ENCODE peak calls at places on chromosomes 13 and 19, in five cellular contexts. One of them, this sample, is unnamed.

GRCh38 chr13:112968910-112969691 is at the start of gene MCF2L:
- DNase-seq in T47D: peak
- DNase-seq in T-helper 17 cell: peak
- DNase-seq in endothelial cell: no peak
- DNase-seq in activated naive CD8-positive, alpha-beta T cell treated with anti-CD3 and anti-CD28 coated beads, Interleukin-2, amount 50 U/mL, for 24 hours: peak
- DNase-seq in this sample: peak

GRCh38 chr19:36151144-36152051 is 849 bp downstream of the COX7A1 start:
- DNase-seq in endothelial cell: peak
- DNase-seq in activated naive CD8-positive, alpha-beta T cell treated with anti-CD3 and anti-CD28 coated beads, Interleukin-2, amount 50 U/mL, for 24 hours: no peak
- DNase-seq in T-helper 17 cell: no peak
- DNase-seq in T47D: no peak
- DNase-seq in this sample: no peak

GRCh38 chr13:109786457-109787134 is at the start of gene IRS2:
- DNase-seq in activated naive CD8-positive, alpha-beta T cell treated with anti-CD3 and anti-CD28 coated beads, Interleukin-2, amount 50 U/mL, for 24 hours: peak
- DNase-seq in endothelial cell: peak
- DNase-seq in T47D: peak
- DNase-seq in T-helper 17 cell: peak
- DNase-seq in this sample: peak

GRCh38 chr13:42836930-42837329 is 55.5 kb downstream of the FAM216B start:
- DNase-seq in endothelial cell: no peak
- DNase-seq in T-helper 17 cell: no peak
- DNase-seq in T47D: peak
- DNase-seq in activated naive CD8-positive, alpha-beta T cell treated with anti-CD3 and anti-CD28 coated beads, Interleukin-2, amount 50 U/mL, for 24 hours: no peak
- DNase-seq in this sample: no peak

GRCh38 chr19:4730740-4731171 is 7.1 kb upstream of the DPP9 start:
- DNase-seq in endothelial cell: peak
- DNase-seq in T-helper 17 cell: peak
- DNase-seq in T47D: peak
- DNase-seq in activated naive CD8-positive, alpha-beta T cell treated with anti-CD3 and anti-CD28 coated beads, Interleukin-2, amount 50 U/mL, for 24 hours: peak
- DNase-seq in this sample: peak

GRCh38 chr19:51784922-51785690 is 9.9 kb upstream of the FPR3 start:
- DNase-seq in T47D: no peak
- DNase-seq in endothelial cell: no peak
- DNase-seq in activated naive CD8-positive, alpha-beta T cell treated with anti-CD3 and anti-CD28 coated beads, Interleukin-2, amount 50 U/mL, for 24 hours: peak
- DNase-seq in T-helper 17 cell: no peak
- DNase-seq in this sample: peak

GRCh38 chr13:102877285-102877684 is 31.5 kb downstream of the ERCC5 start:
- DNase-seq in endothelial cell: no peak
- DNase-seq in T47D: no peak
- DNase-seq in T-helper 17 cell: no peak
- DNase-seq in activated naive CD8-positive, alpha-beta T cell treated with anti-CD3 and anti-CD28 coated beads, Interleukin-2, amount 50 U/mL, for 24 hours: no peak
- DNase-seq in this sample: no peak

GRCh38 chr13:99303863-99304521 is 3.2 kb downstream of the GPR183 start:
- DNase-seq in T-helper 17 cell: peak
- DNase-seq in endothelial cell: no peak
- DNase-seq in T47D: no peak
- DNase-seq in activated naive CD8-positive, alpha-beta T cell treated with anti-CD3 and anti-CD28 coated beads, Interleukin-2, amount 50 U/mL, for 24 hours: peak
- DNase-seq in this sample: peak

GRCh38 chr13:109393045-109393444 is 393.3 kb downstream of the IRS2 start:
- DNase-seq in T-helper 17 cell: no peak
- DNase-seq in T47D: no peak
- DNase-seq in activated naive CD8-positive, alpha-beta T cell treated with anti-CD3 and anti-CD28 coated beads, Interleukin-2, amount 50 U/mL, for 24 hours: no peak
- DNase-seq in endothelial cell: no peak
- DNase-seq in this sample: no peak

GRCh38 chr13:100633461-100633860 is 41.1 kb downstream of the TMTC4 start:
- DNase-seq in activated naive CD8-positive, alpha-beta T cell treated with anti-CD3 and anti-CD28 coated beads, Interleukin-2, amount 50 U/mL, for 24 hours: no peak
- DNase-seq in T47D: peak
- DNase-seq in endothelial cell: no peak
- DNase-seq in T-helper 17 cell: no peak
- DNase-seq in this sample: no peak

GRCh38 chr13:25575562-25575961 is 203.8 kb downstream of the ATP8A2 start:
- DNase-seq in activated naive CD8-positive, alpha-beta T cell treated with anti-CD3 and anti-CD28 coated beads, Interleukin-2, amount 50 U/mL, for 24 hours: no peak
- DNase-seq in endothelial cell: no peak
- DNase-seq in T47D: no peak
- DNase-seq in T-helper 17 cell: no peak
- DNase-seq in this sample: no peak

GRCh38 chr19:30450101-30450500 is 77.9 kb downstream of the ZNF536 start:
- DNase-seq in endothelial cell: peak
- DNase-seq in activated naive CD8-positive, alpha-beta T cell treated with anti-CD3 and anti-CD28 coated beads, Interleukin-2, amount 50 U/mL, for 24 hours: no peak
- DNase-seq in T47D: no peak
- DNase-seq in T-helper 17 cell: no peak
- DNase-seq in this sample: no peak

GRCh38 chr13:51815848-51816247 is 11.9 kb upstream of the DHRS12 start:
- DNase-seq in T-helper 17 cell: no peak
- DNase-seq in T47D: peak
- DNase-seq in endothelial cell: no peak
- DNase-seq in activated naive CD8-positive, alpha-beta T cell treated with anti-CD3 and anti-CD28 coated beads, Interleukin-2, amount 50 U/mL, for 24 hours: no peak
- DNase-seq in this sample: peak

GRCh38 chr19:57887195-57887941 is 1.5 kb downstream of the ZNF814 start:
- DNase-seq in activated naive CD8-positive, alpha-beta T cell treated with anti-CD3 and anti-CD28 coated beads, Interleukin-2, amount 50 U/mL, for 24 hours: no peak
- DNase-seq in T47D: peak
- DNase-seq in endothelial cell: no peak
- DNase-seq in T-helper 17 cell: no peak
- DNase-seq in this sample: no peak

GRCh38 chr19:19568802-19569756 is 31.0 kb downstream of the CILP2 start:
- DNase-seq in T47D: peak
- DNase-seq in endothelial cell: no peak
- DNase-seq in activated naive CD8-positive, alpha-beta T cell treated with anti-CD3 and anti-CD28 coated beads, Interleukin-2, amount 50 U/mL, for 24 hours: no peak
- DNase-seq in T-helper 17 cell: no peak
- DNase-seq in this sample: no peak

GRCh38 chr13:99979453-99980200 is 2.0 kb upstream of the ZIC2 start:
- DNase-seq in activated naive CD8-positive, alpha-beta T cell treated with anti-CD3 and anti-CD28 coated beads, Interleukin-2, amount 50 U/mL, for 24 hours: no peak
- DNase-seq in T-helper 17 cell: no peak
- DNase-seq in endothelial cell: peak
- DNase-seq in T47D: peak
- DNase-seq in this sample: no peak

GRCh38 chr19:48780684-48781391 is 25.5 kb downstream of the FGF21 start:
- DNase-seq in activated naive CD8-positive, alpha-beta T cell treated with anti-CD3 and anti-CD28 coated beads, Interleukin-2, amount 50 U/mL, for 24 hours: no peak
- DNase-seq in T-helper 17 cell: no peak
- DNase-seq in T47D: no peak
- DNase-seq in endothelial cell: no peak
- DNase-seq in this sample: no peak

GRCh38 chr19:41688687-41689086 is 617 bp upstream of the CEACAM7 start:
- DNase-seq in activated naive CD8-positive, alpha-beta T cell treated with anti-CD3 and anti-CD28 coated beads, Interleukin-2, amount 50 U/mL, for 24 hours: no peak
- DNase-seq in endothelial cell: no peak
- DNase-seq in T47D: no peak
- DNase-seq in T-helper 17 cell: no peak
- DNase-seq in this sample: no peak

GRCh38 chr13:82654851-82655517 is 1227.3 kb downstream of the SLITRK1 start:
- DNase-seq in T-helper 17 cell: no peak
- DNase-seq in endothelial cell: no peak
- DNase-seq in activated naive CD8-positive, alpha-beta T cell treated with anti-CD3 and anti-CD28 coated beads, Interleukin-2, amount 50 U/mL, for 24 hours: no peak
- DNase-seq in T47D: no peak
- DNase-seq in this sample: peak

GRCh38 chr19:36255316-36255715 is 40.4 kb downstream of the ZNF146 start:
- DNase-seq in activated naive CD8-positive, alpha-beta T cell treated with anti-CD3 and anti-CD28 coated beads, Interleukin-2, amount 50 U/mL, for 24 hours: no peak
- DNase-seq in endothelial cell: no peak
- DNase-seq in T-helper 17 cell: no peak
- DNase-seq in T47D: no peak
- DNase-seq in this sample: no peak

GRCh38 chr19:4454952-4455738 is 2.4 kb downstream of the UBXN6 start:
- DNase-seq in T-helper 17 cell: no peak
- DNase-seq in endothelial cell: no peak
- DNase-seq in activated naive CD8-positive, alpha-beta T cell treated with anti-CD3 and anti-CD28 coated beads, Interleukin-2, amount 50 U/mL, for 24 hours: no peak
- DNase-seq in T47D: no peak
- DNase-seq in this sample: no peak

GRCh38 chr13:47396915-47397314 is 500.1 kb upstream of the HTR2A start:
- DNase-seq in endothelial cell: no peak
- DNase-seq in T-helper 17 cell: no peak
- DNase-seq in activated naive CD8-positive, alpha-beta T cell treated with anti-CD3 and anti-CD28 coated beads, Interleukin-2, amount 50 U/mL, for 24 hours: no peak
- DNase-seq in T47D: no peak
- DNase-seq in this sample: no peak

GRCh38 chr13:52034616-52035226 is 10.2 kb downstream of the UTP14C start:
- DNase-seq in activated naive CD8-positive, alpha-beta T cell treated with anti-CD3 and anti-CD28 coated beads, Interleukin-2, amount 50 U/mL, for 24 hours: no peak
- DNase-seq in T47D: no peak
- DNase-seq in endothelial cell: no peak
- DNase-seq in T-helper 17 cell: no peak
- DNase-seq in this sample: no peak

GRCh38 chr13:33169273-33169980 is 116.1 kb downstream of the STARD13 start:
- DNase-seq in activated naive CD8-positive, alpha-beta T cell treated with anti-CD3 and anti-CD28 coated beads, Interleukin-2, amount 50 U/mL, for 24 hours: no peak
- DNase-seq in T47D: no peak
- DNase-seq in endothelial cell: no peak
- DNase-seq in T-helper 17 cell: no peak
- DNase-seq in this sample: no peak

GRCh38 chr19:1001538-1002166 is 1.4 kb downstream of the GRIN3B start:
- DNase-seq in T47D: no peak
- DNase-seq in activated naive CD8-positive, alpha-beta T cell treated with anti-CD3 and anti-CD28 coated beads, Interleukin-2, amount 50 U/mL, for 24 hours: peak
- DNase-seq in endothelial cell: peak
- DNase-seq in T-helper 17 cell: peak
- DNase-seq in this sample: peak

GRCh38 chr19:27392027-27392632 is 1820.8 kb downstream of the UQCRFS1 start:
- DNase-seq in activated naive CD8-positive, alpha-beta T cell treated with anti-CD3 and anti-CD28 coated beads, Interleukin-2, amount 50 U/mL, for 24 hours: no peak
- DNase-seq in endothelial cell: no peak
- DNase-seq in T47D: no peak
- DNase-seq in T-helper 17 cell: no peak
- DNase-seq in this sample: no peak

GRCh38 chr19:27741236-27741635 is 1471.7 kb downstream of the UQCRFS1 start:
- DNase-seq in activated naive CD8-positive, alpha-beta T cell treated with anti-CD3 and anti-CD28 coated beads, Interleukin-2, amount 50 U/mL, for 24 hours: no peak
- DNase-seq in endothelial cell: no peak
- DNase-seq in T-helper 17 cell: no peak
- DNase-seq in T47D: no peak
- DNase-seq in this sample: no peak

GRCh38 chr19:50417138-50417849 is 1.4 kb upstream of the SPIB start:
- DNase-seq in T47D: no peak
- DNase-seq in T-helper 17 cell: no peak
- DNase-seq in endothelial cell: no peak
- DNase-seq in activated naive CD8-positive, alpha-beta T cell treated with anti-CD3 and anti-CD28 coated beads, Interleukin-2, amount 50 U/mL, for 24 hours: no peak
- DNase-seq in this sample: peak

GRCh38 chr19:11465605-11466004 is 15.2 kb downstream of the ELAVL3 start:
- DNase-seq in activated naive CD8-positive, alpha-beta T cell treated with anti-CD3 and anti-CD28 coated beads, Interleukin-2, amount 50 U/mL, for 24 hours: no peak
- DNase-seq in endothelial cell: no peak
- DNase-seq in T47D: no peak
- DNase-seq in T-helper 17 cell: no peak
- DNase-seq in this sample: no peak

GRCh38 chr19:39996218-39996810 is 546 bp upstream of the ZNF546 start:
- DNase-seq in activated naive CD8-positive, alpha-beta T cell treated with anti-CD3 and anti-CD28 coated beads, Interleukin-2, amount 50 U/mL, for 24 hours: no peak
- DNase-seq in T-helper 17 cell: no peak
- DNase-seq in T47D: peak
- DNase-seq in endothelial cell: no peak
- DNase-seq in this sample: peak

GRCh38 chr19:48853483-48853882 is 14.9 kb downstream of the PLEKHA4 start:
- DNase-seq in endothelial cell: no peak
- DNase-seq in T-helper 17 cell: no peak
- DNase-seq in T47D: no peak
- DNase-seq in activated naive CD8-positive, alpha-beta T cell treated with anti-CD3 and anti-CD28 coated beads, Interleukin-2, amount 50 U/mL, for 24 hours: no peak
- DNase-seq in this sample: no peak

GRCh38 chr19:38905620-38906019 is 5.9 kb downstream of the NFKBIB start:
- DNase-seq in activated naive CD8-positive, alpha-beta T cell treated with anti-CD3 and anti-CD28 coated beads, Interleukin-2, amount 50 U/mL, for 24 hours: no peak
- DNase-seq in T-helper 17 cell: no peak
- DNase-seq in T47D: no peak
- DNase-seq in endothelial cell: no peak
- DNase-seq in this sample: no peak